ENCODE peak calls at places on chromosomes 2 and 18, in ten cellular contexts. J is activated B cell treated with CpG ODN at 0.5 μM for 24 hours, C is nephron progenitor cell, P is GM12865, U is upper lobe of left lung, X is endodermal cell, S is heart right ventricle, H is HCT116, D is GM13976, N is coronary artery. V is an unnamed sample.

GRCh38 chr2:163897799-163898198 is 162.0 kb upstream of the FIGN start:
- DNase-seq in J (no peak), C (no peak), P (no peak), U (no peak), X (no peak), S (no peak), H (no peak), D (no peak), N (no peak), V (no peak)

GRCh38 chr2:66781804-66782203 is 346.9 kb downstream of the MEIS1 start:
- DNase-seq in J (no peak), C (no peak), P (no peak), U (no peak), X (no peak), S (no peak), H (no peak), D (no peak), N (no peak), V (no peak)

GRCh38 chr2:56184500-56184996 is 758 bp downstream of the CCDC85A start:
- DNase-seq in J (no peak), C (peak), P (peak), U (peak), X (peak), S (no peak), H (no peak), D (peak), N (no peak), V (no peak)

GRCh38 chr2:37366773-37367172 is 22.3 kb downstream of the QPCT start:
- DNase-seq in J (no peak), C (no peak), P (no peak), U (no peak), X (peak), S (no peak), H (no peak), D (no peak), N (no peak), V (no peak)

GRCh38 chr2:165621086-165621560 is 151.6 kb downstream of the CSRNP3 start:
- DNase-seq in J (no peak), C (no peak), P (no peak), U (no peak), X (no peak), S (no peak), H (no peak), D (no peak), N (no peak), V (no peak)

GRCh38 chr18:76817888-76818611 is 4.3 kb upstream of the ZNF236 start:
- DNase-seq in J (no peak), C (no peak), P (no peak), U (no peak), X (no peak), S (no peak), H (no peak), D (no peak), N (no peak), V (no peak)

GRCh38 chr2:40797115-40797514 is 345.2 kb upstream of the SLC8A1 start:
- DNase-seq in J (no peak), C (no peak), P (no peak), U (no peak), X (no peak), S (no peak), H (no peak), D (no peak), N (no peak), V (no peak)

GRCh38 chr18:74489631-74490030 is 6.5 kb upstream of the CNDP2 start:
- DNase-seq in J (no peak), C (no peak), P (no peak), U (no peak), X (no peak), S (no peak), H (no peak), D (no peak), N (no peak), V (no peak)

GRCh38 chr2:32910883-32911598 is 35.7 kb upstream of the LTBP1 start:
- DNase-seq in J (no peak), C (no peak), P (peak), U (no peak), X (no peak), S (no peak), H (no peak), D (no peak), N (no peak), V (no peak)

GRCh38 chr18:12056884-12057402 is 36.7 kb upstream of the ANKRD62 start:
- DNase-seq in J (no peak), C (no peak), P (no peak), U (peak), X (no peak), S (no peak), H (no peak), D (no peak), N (no peak), V (no peak)

GRCh38 chr18:46250084-46250811 is 146.1 kb downstream of the HAUS1 start:
- DNase-seq in J (no peak), C (no peak), P (peak), U (no peak), X (no peak), S (no peak), H (peak), D (peak), N (no peak), V (peak)

GRCh38 chr2:173550143-173550542 is 195.5 kb downstream of the CDCA7 start:
- DNase-seq in J (no peak), C (no peak), P (no peak), U (no peak), X (no peak), S (no peak), H (no peak), D (no peak), N (no peak), V (peak)

DNA sequence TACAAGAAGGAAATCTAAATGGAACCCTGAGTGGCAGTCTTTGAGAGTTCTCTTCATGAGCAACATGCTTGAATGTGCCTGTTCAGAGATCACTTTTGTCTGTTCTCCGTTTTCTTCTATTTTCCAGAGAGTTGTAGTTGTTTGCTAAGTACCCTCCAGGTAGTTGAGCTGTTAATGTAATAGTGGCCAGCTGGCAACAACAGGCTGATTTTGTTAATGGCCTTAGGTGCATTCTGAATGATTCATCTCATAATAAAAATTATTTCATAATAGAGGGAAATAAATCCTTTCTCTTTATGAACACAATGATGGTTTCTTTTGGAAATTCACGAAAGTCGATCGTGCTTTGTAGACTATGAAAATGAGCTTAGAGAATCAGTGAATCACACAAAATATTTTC is 136.8 kb downstream of the LRP1B start:
- DNase-seq in J (no peak), C (no peak), P (no peak), U (no peak), X (no peak), S (no peak), H (no peak), D (no peak), N (no peak), V (no peak)
- TF ChIP-seq CTCF in J (no peak), C (no peak), P (no peak), U (no peak), X (no peak), S (no peak), H (no peak), D (no peak), N (no peak), V (no peak)

GRCh38 chr2:58920001-58920400 is 678.9 kb upstream of the FANCL start:
- DNase-seq in J (no peak), C (no peak), P (no peak), U (no peak), X (no peak), S (no peak), H (no peak), D (no peak), N (no peak), V (no peak)

GRCh38 chr2:58921676-58922075 is 680.6 kb upstream of the FANCL start:
- DNase-seq in J (no peak), C (no peak), P (no peak), U (no peak), X (no peak), S (no peak), H (no peak), D (no peak), N (no peak), V (no peak)

GRCh38 chr2:58916127-58916526 is 675.0 kb upstream of the FANCL start:
- DNase-seq in J (no peak), C (no peak), P (no peak), U (no peak), X (no peak), S (no peak), H (no peak), D (no peak), N (no peak), V (no peak)

GRCh38 chr2:58919316-58919715 is 678.2 kb upstream of the FANCL start:
- DNase-seq in J (no peak), C (no peak), P (no peak), U (no peak), X (no peak), S (no peak), H (no peak), D (no peak), N (no peak), V (no peak)

GRCh38 chr2:58918138-58918537 is 677.0 kb upstream of the FANCL start:
- DNase-seq in J (no peak), C (no peak), P (no peak), U (no peak), X (no peak), S (no peak), H (no peak), D (no peak), N (no peak), V (no peak)
- TF ChIP-seq CTCF in J (no peak), C (no peak), P (no peak), U (no peak), X (no peak), S (no peak), H (no peak), D (no peak), N (no peak), V (no peak)

GRCh38 chr2:204977914-204978313 is 432.6 kb downstream of the PARD3B start:
- DNase-seq in J (no peak), C (no peak), P (no peak), U (no peak), X (peak), S (no peak), H (no peak), D (no peak), N (no peak), V (no peak)
- TF ChIP-seq CTCF in J (no peak), C (no peak), P (no peak), U (no peak), X (peak), S (no peak), H (no peak), D (no peak), N (no peak), V (no peak)

GRCh38 chr2:212145111-212145510 is 393.5 kb downstream of the ERBB4 start:
- DNase-seq in J (no peak), C (no peak), P (no peak), U (no peak), X (no peak), S (no peak), H (no peak), D (no peak), N (no peak), V (no peak)

GRCh38 chr2:212142616-212143015 is 396.0 kb downstream of the ERBB4 start:
- DNase-seq in J (no peak), C (no peak), P (no peak), U (no peak), X (no peak), S (no peak), H (no peak), D (no peak), N (no peak), V (no peak)

GRCh38 chr2:212153923-212154322 is 384.7 kb downstream of the ERBB4 start:
- DNase-seq in J (no peak), C (no peak), P (no peak), U (no peak), X (no peak), S (no peak), H (no peak), D (no peak), N (no peak), V (no peak)

DNA sequence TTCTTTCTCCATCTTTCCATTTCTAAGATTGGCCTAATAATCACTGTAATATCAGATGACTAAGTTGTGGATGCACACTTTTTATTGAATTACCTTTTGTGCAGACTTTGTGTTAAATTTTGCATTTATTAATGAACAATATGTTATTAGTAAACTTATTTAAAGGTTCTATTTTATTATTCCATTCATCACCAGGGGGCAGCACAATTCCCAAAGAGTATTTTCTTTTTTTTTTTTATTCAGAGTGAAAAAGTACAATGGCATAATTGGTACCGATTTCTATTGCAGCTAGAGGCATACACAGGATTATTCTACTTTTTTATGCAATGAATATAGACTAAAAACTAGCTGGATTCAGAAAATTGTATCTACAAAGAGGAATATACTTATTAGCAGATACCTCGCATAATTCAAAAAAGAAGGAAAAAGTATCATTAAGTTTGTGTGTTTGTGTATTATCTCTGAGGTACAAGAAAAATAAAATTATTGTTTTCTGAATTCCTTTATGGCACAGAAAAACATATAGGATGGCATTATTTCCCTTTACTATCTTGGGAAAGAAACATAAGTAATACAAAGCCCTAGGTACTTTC is 390.6 kb downstream of the ERBB4 start:
- DNase-seq in J (no peak), C (no peak), P (peak), U (no peak), X (no peak), S (no peak), H (no peak), D (no peak), N (no peak), V (no peak)
- TF ChIP-seq CTCF in J (no peak), C (peak), P (no peak), U (no peak), X (peak), S (peak), H (peak), D (no peak), N (no peak), V (peak)

GRCh38 chr2:121888189-121888557 is 132.7 kb downstream of the TSN start:
- DNase-seq in J (no peak), C (peak), P (peak), U (no peak), X (peak), S (no peak), H (peak), D (peak), N (no peak), V (no peak)
- TF ChIP-seq CTCF in J (no peak), C (peak), P (peak), U (no peak), X (peak), S (no peak), H (peak), D (no peak), N (no peak), V (no peak)